ENCODE peak calls at places on chromosomes 2 and 18, in seven cellular contexts. G is sigmoid colon; Y is hippocampal formation; A is HTR-8/SVneo; Z is midbrain; M is endothelial cell; L is naive thymus-derived CD8-positive, alpha-beta T cell. B is an unnamed sample.

GRCh38 chr18:57737661-57738060 is 65.5 kb downstream of the ATP8B1 start:
- DNase-seq in G (peak; percentile 91), Y (peak; percentile 17), A (peak; percentile 13), Z (no peak), M (no peak), L (no peak), B (no peak)

GRCh38 chr18:55153346-55153745 is 194.1 kb upstream of the CCDC68 start:
- DNase-seq in G (no peak), Y (no peak), A (no peak), Z (no peak), M (no peak), L (no peak), B (no peak)

GRCh38 chr2:46300406-46300832 is 3.2 kb downstream of the EPAS1 start:
- DNase-seq in G (no peak), Y (no peak), A (no peak), Z (no peak), M (no peak), L (no peak), B (no peak)

GRCh38 chr2:168118733-168119518 is 128.5 kb downstream of the STK39 start:
- DNase-seq in G (no peak), Y (peak; percentile 85), A (peak; percentile 5), Z (peak; percentile 86), M (peak; percentile 58), L (no peak), B (peak; percentile 66)

GRCh38 chr2:228938629-228939028 is 332.5 kb downstream of the PID1 start:
- DNase-seq in G (no peak), Y (no peak), A (no peak), Z (no peak), M (no peak), L (no peak), B (no peak)

GRCh38 chr2:68828887-68829708 is 42.1 kb downstream of the BMP10 start:
- DNase-seq in G (peak; percentile 96), Y (peak; percentile 77), A (peak; percentile 94), Z (peak; percentile 87), M (peak; percentile 12), L (peak; percentile 64), B (no peak)

GRCh38 chr2:66577331-66578041 is 142.6 kb downstream of the MEIS1 start:
- DNase-seq in G (peak; percentile 82), Y (no peak), A (no peak), Z (no peak), M (peak; percentile 20), L (no peak), B (no peak)

GRCh38 chr2:223082701-223083100 is 30.7 kb downstream of the KCNE4 start:
- DNase-seq in G (no peak), Y (no peak), A (no peak), Z (no peak), M (no peak), L (no peak), B (no peak)

GRCh38 chr18:46754661-46755292 is 2.1 kb downstream of the ST8SIA5 start:
- DNase-seq in G (no peak), Y (no peak), A (no peak), Z (no peak), M (no peak), L (no peak), B (peak; percentile 13)

GRCh38 chr2:59184281-59185020 is 943.3 kb upstream of the FANCL start:
- DNase-seq in G (no peak), Y (no peak), A (no peak), Z (no peak), M (no peak), L (no peak), B (no peak)

GRCh38 chr18:24278591-24278990 is 119.0 kb downstream of the OSBPL1A start:
- DNase-seq in G (no peak), Y (no peak), A (no peak), Z (no peak), M (no peak), L (no peak), B (no peak)

GRCh38 chr2:199444749-199445148 is 13.0 kb downstream of the SATB2 start:
- DNase-seq in G (no peak), Y (no peak), A (no peak), Z (no peak), M (no peak), L (no peak), B (no peak)

GRCh38 chr18:23053756-23054457 is 81.4 kb upstream of the CABLES1 start:
- DNase-seq in G (no peak), Y (no peak), A (no peak), Z (peak; percentile 8), M (peak; percentile 67), L (no peak), B (no peak)

GRCh38 chr2:42359894-42360483 is 1.0 kb downstream of the COX7A2L start:
- DNase-seq in G (no peak), Y (no peak), A (no peak), Z (no peak), M (peak; percentile 21), L (no peak), B (no peak)

GRCh38 chr2:109186656-109187250 is 57.7 kb downstream of the SH3RF3 start:
- DNase-seq in G (no peak), Y (no peak), A (no peak), Z (no peak), M (no peak), L (no peak), B (no peak)

GRCh38 chr2:128313076-128313836 is 5.4 kb downstream of the HS6ST1 start:
- DNase-seq in G (peak; percentile 65), Y (no peak), A (peak; percentile 45), Z (no peak), M (peak; percentile 49), L (no peak), B (no peak)

GRCh38 chr2:215931256-215931903 is 82.0 kb downstream of the MREG start:
- DNase-seq in G (peak; percentile 80), Y (peak; percentile 34), A (peak; percentile 72), Z (peak; percentile 73), M (peak; percentile 70), L (peak; percentile 46), B (peak; percentile 59)

GRCh38 chr2:15901095-15901807 is 39.1 kb upstream of the MYCN start:
- DNase-seq in G (no peak), Y (no peak), A (no peak), Z (no peak), M (no peak), L (no peak), B (no peak)

GRCh38 chr2:200624660-200625059 is 38.8 kb downstream of the AOX1 start:
- DNase-seq in G (no peak), Y (no peak), A (no peak), Z (no peak), M (no peak), L (no peak), B (no peak)

GRCh38 chr18:57475408-57475807 is 40.2 kb downstream of the ONECUT2 start:
- DNase-seq in G (no peak), Y (no peak), A (no peak), Z (no peak), M (no peak), L (no peak), B (no peak)

GRCh38 chr2:86704482-86704971 is 15.6 kb upstream of the RMND5A start:
- DNase-seq in G (no peak), Y (no peak), A (peak; percentile 79), Z (no peak), M (no peak), L (no peak), B (no peak)

GRCh38 chr18:74407888-74408287 is 49.2 kb downstream of the DIPK1C start:
- DNase-seq in G (no peak), Y (no peak), A (no peak), Z (no peak), M (no peak), L (no peak), B (no peak)

B was measured in NCI-H1930.